ENCODE peak calls at places on chromosomes 12 and 14, in six cellular contexts. Y is left ventricle myocardium inferior; H is spleen; O is CD4-positive, CD25-positive, alpha-beta regulatory T cell; Q is ovary; X is CD4-positive, alpha-beta memory T cell. F is an unnamed sample.
A peak's percentile ranks its signal among the peaks of the same experiment; 100 is the strongest.

GRCh38 chr14:61337893-61338292 is 16.5 kb downstream of the PRKCH start:
- DNase-seq in Y (no peak), H (no peak), O (peak; percentile 89), Q (no peak), X (peak; percentile 91), F (no peak)

GRCh38 chr12:120835657-120836056 is 68.5 kb downstream of the SPPL3 start:
- DNase-seq in Y (no peak), H (no peak), O (no peak), Q (no peak), X (no peak), F (no peak)

GRCh38 chr14:61211476-61212262 is 69.5 kb downstream of the TMEM30B start:
- DNase-seq in Y (no peak), H (no peak), O (no peak), Q (no peak), X (no peak), F (no peak)

GRCh38 chr12:21751517-21751916 is 23.0 kb downstream of the KCNJ8 start:
- DNase-seq in Y (no peak), H (no peak), O (no peak), Q (no peak), X (no peak), F (no peak)

GRCh38 chr14:90705052-90705392 is 111.2 kb downstream of the TTC7B start:
- DNase-seq in Y (no peak), H (no peak), O (no peak), Q (no peak), X (no peak), F (no peak)

GRCh38 chr14:79510659-79511058 is 700.6 kb downstream of the DIO2 start:
- DNase-seq in Y (no peak), H (no peak), O (no peak), Q (no peak), X (no peak), F (no peak)

GRCh38 chr12:65596514-65597010 is 227.7 kb upstream of the HMGA2 start:
- DNase-seq in Y (no peak), H (no peak), O (no peak), Q (no peak), X (no peak), F (peak; percentile 88)

GRCh38 chr14:24984846-24985589 is 64.9 kb downstream of the STXBP6 start:
- DNase-seq in Y (no peak), H (no peak), O (no peak), Q (no peak), X (no peak), F (no peak)

GRCh38 chr12:87150969-87151662 is 878.1 kb downstream of the C12orf50 start:
- DNase-seq in Y (no peak), H (peak; percentile 13), O (no peak), Q (no peak), X (no peak), F (no peak)

GRCh38 chr12:88509347-88509746 is 70.9 kb downstream of the KITLG start:
- DNase-seq in Y (no peak), H (no peak), O (no peak), Q (no peak), X (no peak), F (no peak)

GRCh38 chr14:77965919-77966435 is 166.1 kb downstream of the ADCK1 start:
- DNase-seq in Y (no peak), H (peak; percentile 76), O (no peak), Q (no peak), X (no peak), F (no peak)

GRCh38 chr12:79991586-79991985 is 56.7 kb upstream of the PPP1R12A start:
- DNase-seq in Y (no peak), H (no peak), O (no peak), Q (no peak), X (no peak), F (no peak)

GRCh38 chr14:88005978-88006851 is 1.3 kb downstream of the GPR65 start:
- DNase-seq in Y (no peak), H (peak; percentile 74), O (peak; percentile 86), Q (no peak), X (peak; percentile 87), F (no peak)

GRCh38 chr14:52315355-52315718 is 1.2 kb downstream of the PTGER2 start:
- DNase-seq in Y (no peak), H (no peak), O (no peak), Q (no peak), X (peak; percentile 55), F (no peak)

GRCh38 chr12:76922821-76923315 is 44.0 kb upstream of the CSRP2 start:
- DNase-seq in Y (no peak), H (no peak), O (no peak), Q (no peak), X (no peak), F (no peak)

GRCh38 chr12:20364501-20364900 is 3.8 kb upstream of the PDE3A start:
- DNase-seq in Y (no peak), H (no peak), O (no peak), Q (no peak), X (no peak), F (no peak)

GRCh38 chr12:32896438-32897275 is at the start of gene PKP2:
- DNase-seq in Y (peak; percentile 58), H (peak; percentile 85), O (no peak), Q (peak; percentile 60), X (no peak), F (peak; percentile 98)

GRCh38 chr14:39181026-39181692 is 6.1 kb downstream of the PNN start:
- DNase-seq in Y (no peak), H (no peak), O (no peak), Q (no peak), X (no peak), F (no peak)

GRCh38 chr12:71000255-71000654 is 79.7 kb upstream of the PTPRR start:
- DNase-seq in Y (no peak), H (no peak), O (no peak), Q (no peak), X (no peak), F (no peak)

GRCh38 chr12:122871851-122872785 is 23.8 kb downstream of the VPS37B start:
- DNase-seq in Y (peak; percentile 60), H (peak; percentile 89), O (peak; percentile 39), Q (no peak), X (peak; percentile 40), F (no peak)

GRCh38 chr12:8779862-8780261 is 42.6 kb upstream of the A2ML1 start:
- DNase-seq in Y (no peak), H (no peak), O (no peak), Q (no peak), X (no peak), F (no peak)

GRCh38 chr14:89388853-89389252 is 28.2 kb downstream of the FOXN3 start:
- DNase-seq in Y (no peak), H (no peak), O (no peak), Q (no peak), X (no peak), F (no peak)

GRCh38 chr14:35197015-35197414 is 74.7 kb downstream of the PRORP start:
- DNase-seq in Y (no peak), H (no peak), O (no peak), Q (no peak), X (peak; percentile 16), F (no peak)

GRCh38 chr12:121534495-121535148 is 46.2 kb downstream of the KDM2B start:
- DNase-seq in Y (no peak), H (no peak), O (peak; percentile 68), Q (no peak), X (peak; percentile 78), F (no peak)

GRCh38 chr14:72430457-72430856 is 463.4 kb downstream of the DPF3 start:
- DNase-seq in Y (no peak), H (no peak), O (no peak), Q (no peak), X (no peak), F (no peak)

GRCh38 chr14:96811265-96811664 is 14.1 kb downstream of the VRK1 start:
- DNase-seq in Y (no peak), H (no peak), O (no peak), Q (no peak), X (no peak), F (no peak)

GRCh38 chr12:88207921-88208640 is 66.0 kb downstream of the TMTC3 start:
- DNase-seq in Y (no peak), H (no peak), O (no peak), Q (no peak), X (no peak), F (no peak)

GRCh38 chr14:73834258-73834620 is 17.4 kb upstream of the PTGR2 start:
- DNase-seq in Y (no peak), H (no peak), O (no peak), Q (no peak), X (no peak), F (no peak)
- H3K27ac ChIP-seq in Y (no peak overlapping the region), H (no peak overlapping the region), O (no peak overlapping the region), Q (no peak overlapping the region), X (no peak overlapping the region), F (no peak overlapping the region)

GRCh38 chr12:57517187-57517586 is 3.1 kb downstream of the DDIT3 start:
- DNase-seq in Y (no peak), H (peak; percentile 2), O (no peak), Q (no peak), X (no peak), F (no peak)
- H3K9me3 ChIP-seq in Y (no peaks in the 10 kb centered on the region), H (no peaks in the 10 kb centered on the region), O (no peaks in the 10 kb centered on the region), Q (no peaks in the 10 kb centered on the region), X (no peaks in the 10 kb centered on the region), F (no peaks in the 10 kb centered on the region)

DNA sequence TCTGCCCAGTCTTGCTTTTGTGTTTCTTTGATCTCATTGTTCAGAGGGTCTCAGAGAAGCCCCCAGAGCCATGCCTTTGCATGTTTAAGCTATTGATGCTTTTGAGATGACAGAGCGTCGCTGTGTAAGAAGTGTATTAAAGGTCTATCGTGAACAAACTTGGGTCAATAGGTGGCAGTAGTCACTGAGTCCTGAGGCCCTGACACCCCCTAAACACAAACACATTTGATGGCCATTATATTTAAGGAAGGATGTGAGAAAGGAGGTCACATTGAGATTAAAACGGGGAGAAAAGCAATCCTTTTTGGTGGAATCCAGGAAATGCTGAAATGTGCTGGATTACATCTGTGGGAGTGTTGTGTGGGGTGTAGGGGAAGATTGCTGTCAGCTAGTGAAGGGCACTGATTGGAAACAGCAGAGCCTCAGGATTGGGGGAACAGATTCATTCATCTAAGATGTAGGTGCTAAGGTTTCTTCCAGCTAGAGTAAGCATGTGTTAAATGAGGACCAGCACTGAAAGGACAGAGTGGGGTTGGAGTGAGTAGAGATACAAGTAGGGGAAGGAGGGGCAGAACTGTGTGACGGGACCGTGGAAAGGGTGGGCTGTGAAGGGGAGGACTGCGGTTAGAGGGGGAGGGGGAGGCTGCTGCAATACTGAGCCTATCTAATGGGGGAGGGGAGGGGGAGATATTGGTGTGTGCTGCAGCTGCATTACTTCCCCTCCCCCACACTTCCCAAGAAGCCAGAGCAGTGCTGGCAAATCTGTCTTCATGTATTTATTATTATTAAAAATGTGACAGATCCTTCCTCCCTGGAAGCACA is 12.7 kb downstream of the NGDN start:
- DNase-seq in Y (no peak), H (no peak), O (no peak), Q (no peak), X (no peak), F (no peak)
- H3K27ac ChIP-seq in Y (no peak overlapping the region), H (no peak overlapping the region), O (no peak overlapping the region), Q (no peak overlapping the region), X (no peak overlapping the region), F (no peak overlapping the region)

GRCh38 chr12:132264086-132265010 is 65.0 kb downstream of the GALNT9 start:
- DNase-seq in Y (no peak), H (no peak), O (no peak), Q (no peak), X (no peak), F (no peak)

GRCh38 chr12:132266802-132267201 is 62.6 kb downstream of the GALNT9 start:
- DNase-seq in Y (no peak), H (no peak), O (no peak), Q (no peak), X (no peak), F (no peak)

GRCh38 chr12:132267873-132268272 is 61.5 kb downstream of the GALNT9 start:
- DNase-seq in Y (no peak), H (no peak), O (no peak), Q (no peak), X (no peak), F (no peak)

GRCh38 chr12:132265056-132265800 is 64.2 kb downstream of the GALNT9 start:
- DNase-seq in Y (no peak), H (no peak), O (no peak), Q (no peak), X (no peak), F (no peak)

GRCh38 chr12:132266370-132266769 is 63.0 kb downstream of the GALNT9 start:
- DNase-seq in Y (no peak), H (no peak), O (no peak), Q (no peak), X (no peak), F (no peak)
- H3K9me3 ChIP-seq in Y (no peaks in the 10 kb centered on the region), H (no peaks in the 10 kb centered on the region), O (no peaks in the 10 kb centered on the region), Q (no peaks in the 10 kb centered on the region), X (no peaks in the 10 kb centered on the region), F (no peaks in the 10 kb centered on the region)

F was measured in RWPE2.